ENCODE peak calls at places on chromosomes 1 and 21, in seven cellular contexts. U is PC-3, D is kidney epithelial cell, E is HFF-Myc, F is transverse colon, P is BE2C, W is GM13977. M is an unnamed sample.

GRCh38 chr1:153985984-153986761 is at the start of gene RAB13:
- DNase-seq in U (peak; percentile 90), D (no peak), E (peak; percentile 32), F (peak; percentile 89), P (peak; percentile 86), W (peak; percentile 56), M (peak; percentile 47)

GRCh38 chr1:54273092-54273836 is 73.3 kb downstream of the MRPL37 start:
- DNase-seq in U (no peak), D (peak; percentile 87), E (peak; percentile 82), F (peak; percentile 61), P (peak; percentile 83), W (no peak), M (no peak)

GRCh38 chr1:6935379-6936307 is 150.4 kb downstream of the CAMTA1 start:
- DNase-seq in U (no peak), D (no peak), E (no peak), F (no peak), P (peak; percentile 21), W (no peak), M (no peak)

GRCh38 chr1:21758614-21759013 is 24.3 kb downstream of the USP48 start:
- DNase-seq in U (no peak), D (no peak), E (no peak), F (no peak), P (no peak), W (no peak), M (no peak)

GRCh38 chr1:181430015-181430657 is 53.2 kb upstream of the CACNA1E start:
- DNase-seq in U (no peak), D (no peak), E (no peak), F (no peak), P (no peak), W (peak; percentile 52), M (peak; percentile 38)

GRCh38 chr1:20618550-20618949 is 14.7 kb upstream of the PINK1 start:
- DNase-seq in U (no peak), D (no peak), E (no peak), F (no peak), P (no peak), W (no peak), M (no peak)

GRCh38 chr1:45659222-45659621 is 27.1 kb downstream of the GPBP1L1 start:
- DNase-seq in U (no peak), D (no peak), E (no peak), F (no peak), P (no peak), W (no peak), M (no peak)

GRCh38 chr1:52552236-52552504 is 722 bp downstream of the TUT4 start:
- DNase-seq in U (peak; percentile 52), D (no peak), E (no peak), F (peak; percentile 65), P (peak; percentile 22), W (peak; percentile 41), M (peak; percentile 51)

GRCh38 chr1:221988829-221989228 is 246.9 kb upstream of the DUSP10 start:
- DNase-seq in U (no peak), D (no peak), E (no peak), F (no peak), P (no peak), W (no peak), M (no peak)

GRCh38 chr1:172270605-172271004 is 149.9 kb upstream of the C1orf105 start:
- DNase-seq in U (no peak), D (no peak), E (no peak), F (no peak), P (no peak), W (no peak), M (no peak)

GRCh38 chr1:30798389-30798951 is 40.9 kb upstream of the LAPTM5 start:
- DNase-seq in U (no peak), D (no peak), E (no peak), F (peak; percentile 51), P (no peak), W (no peak), M (no peak)

DNA sequence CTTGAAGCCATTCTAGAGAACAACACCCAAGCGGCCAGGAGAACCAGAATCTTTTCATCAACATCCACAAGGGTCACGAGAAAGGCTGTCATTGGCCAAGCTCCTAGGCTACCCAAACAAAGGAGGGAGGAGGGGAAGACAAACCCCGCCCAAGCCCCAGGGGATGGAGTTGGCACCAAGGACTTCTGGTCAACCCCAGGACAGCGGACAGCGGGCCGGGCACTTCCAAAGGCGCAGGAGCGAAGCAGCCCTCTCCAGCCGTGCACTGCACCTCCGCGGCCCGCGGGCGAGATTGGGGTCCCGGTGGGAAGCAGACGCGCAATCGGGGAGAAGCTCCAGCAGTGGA is at the start of gene CLIC6:
- DNase-seq in U (no peak), D (no peak), E (no peak), F (peak; percentile 38), P (no peak), W (no peak), M (peak; percentile 20)
- TF ChIP-seq CTCF in U (no peak), D (no peak), E (no peak), F (no peak), P (no peak), W (no peak), M (no peak)

GRCh38 chr1:147723691-147724323 is 36.6 kb downstream of the GJA5 start:
- DNase-seq in U (peak; percentile 85), D (no peak), E (no peak), F (peak; percentile 14), P (peak; percentile 44), W (no peak), M (no peak)
- TF ChIP-seq CTCF in U (peak; percentile 95), D (peak; percentile 58), E (peak; percentile 36), F (peak; percentile 32), P (peak; percentile 67), W (peak; percentile 34), M (no peak)

DNA sequence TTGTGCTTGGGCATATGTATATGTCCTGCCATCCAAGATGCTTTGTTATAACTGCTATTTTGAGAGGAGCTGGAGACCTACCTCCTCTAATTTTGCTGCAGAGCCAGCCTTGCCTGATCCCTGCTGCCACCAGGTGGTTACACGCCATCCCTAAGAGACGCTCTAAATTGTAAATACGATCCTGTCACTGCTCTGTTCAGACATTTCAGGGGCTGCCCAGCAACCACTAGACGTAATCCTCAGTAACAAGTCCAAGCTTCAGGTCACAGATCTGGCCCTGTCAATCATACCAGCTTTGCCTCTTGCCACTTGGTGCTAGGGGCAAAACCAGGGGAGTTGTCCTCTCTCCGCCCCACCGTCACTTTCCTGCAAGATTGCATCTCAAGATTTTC is 32.9 kb downstream of the GPA33 start:
- DNase-seq in U (peak; percentile 76), D (no peak), E (no peak), F (no peak), P (peak; percentile 42), W (peak; percentile 46), M (peak; percentile 45)
- TF ChIP-seq CTCF in U (peak; percentile 83), D (peak; percentile 86), E (peak; percentile 39), F (peak; percentile 23), P (peak; percentile 65), W (peak; percentile 72), M (peak; percentile 59)

GRCh38 chr1:43442756-43443155 is 11.0 kb downstream of the HYI start:
- DNase-seq in U (no peak), D (no peak), E (no peak), F (peak; percentile 5), P (no peak), W (no peak), M (no peak)
- TF ChIP-seq CTCF in U (no peak), D (no peak), E (no peak), F (no peak), P (no peak), W (no peak), M (no peak)

GRCh38 chr21:26887241-26887640 is 42.0 kb upstream of the ADAMTS1 start:
- DNase-seq in U (peak; percentile 4), D (no peak), E (no peak), F (no peak), P (no peak), W (no peak), M (no peak)

GRCh38 chr21:26883768-26884167 is 38.6 kb upstream of the ADAMTS1 start:
- DNase-seq in U (no peak), D (no peak), E (no peak), F (no peak), P (no peak), W (no peak), M (no peak)

GRCh38 chr21:26877015-26877414 is 31.8 kb upstream of the ADAMTS1 start:
- DNase-seq in U (no peak), D (no peak), E (no peak), F (no peak), P (no peak), W (no peak), M (no peak)

GRCh38 chr21:26884436-26884835 is 39.2 kb upstream of the ADAMTS1 start:
- DNase-seq in U (no peak), D (no peak), E (no peak), F (no peak), P (no peak), W (no peak), M (no peak)

DNA sequence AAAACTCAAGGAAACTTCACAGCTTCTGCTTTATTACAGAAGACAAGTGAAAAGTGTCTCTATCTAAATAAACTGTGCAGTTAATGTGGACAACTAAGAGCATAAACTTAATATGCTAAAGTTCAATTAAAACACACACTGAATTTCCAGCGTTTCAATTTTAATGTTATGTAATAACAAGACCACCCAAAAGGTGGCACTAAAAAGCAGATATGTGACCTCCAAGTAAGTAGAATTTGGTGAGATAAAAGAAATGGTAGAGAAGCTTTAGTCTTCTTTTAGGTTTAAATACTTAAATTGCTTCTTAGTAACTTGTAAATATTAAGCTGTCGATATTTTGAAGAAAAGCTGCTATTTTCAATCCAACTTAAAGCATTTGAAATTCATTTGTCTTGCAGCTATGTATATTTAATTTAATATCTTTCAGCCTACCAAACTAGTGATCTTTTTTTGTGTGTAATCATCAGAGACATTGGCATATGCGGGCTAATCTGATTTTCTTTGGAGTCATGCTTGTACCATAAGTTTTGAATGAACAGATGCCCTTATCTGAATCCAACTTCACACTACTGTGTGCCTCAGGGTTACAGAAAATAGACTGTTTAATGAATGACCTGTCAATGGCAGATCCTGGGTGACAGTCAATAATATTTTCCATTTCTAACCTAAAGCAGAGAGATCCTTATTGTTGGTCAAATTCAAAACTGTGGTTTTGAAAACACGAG is 36.5 kb upstream of the ADAMTS1 start:
- DNase-seq in U (peak; percentile 39), D (peak; percentile 1), E (peak; percentile 7), F (no peak), P (no peak), W (no peak), M (no peak)
- TF ChIP-seq CTCF in U (peak; percentile 60), D (peak; percentile 24), E (no peak), F (no peak), P (peak; percentile 54), W (no peak), M (no peak)

DNA sequence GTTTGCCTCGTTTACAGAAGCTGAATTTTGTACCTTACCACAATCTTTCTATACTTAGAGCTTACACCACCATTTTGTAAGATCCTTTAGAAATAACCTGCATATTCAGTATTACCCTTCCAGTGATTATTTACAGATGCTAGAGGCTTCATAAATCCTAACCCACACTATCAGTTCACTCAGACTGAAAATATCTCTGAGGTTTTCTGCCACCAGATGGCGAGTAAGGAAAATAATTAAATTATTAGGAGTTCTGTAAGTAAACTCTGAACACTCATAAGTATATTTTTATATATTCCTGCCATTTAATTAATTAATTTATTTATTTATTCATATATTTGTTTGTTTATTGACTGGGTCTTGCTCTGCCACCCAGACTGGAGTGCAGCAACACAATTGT is 1635.2 kb downstream of the PLA2G4A start:
- DNase-seq in U (peak; percentile 37), D (no peak), E (no peak), F (no peak), P (no peak), W (no peak), M (no peak)
- TF ChIP-seq CTCF in U (peak; percentile 33), D (no peak), E (no peak), F (no peak), P (peak; percentile 29), W (no peak), M (no peak)